ENCODE peak calls at places on chromosome 2, in ten cellular contexts. M is GM23248; G is CD4-positive, CD25-positive, alpha-beta regulatory T cell; Y is HCT116; B is prostate gland; S is body of pancreas; N is PC-3; V is PC-9; L is small intestine; A is fibroblast of lung. W is an unnamed sample.

GRCh38 chr2:236177604-236177966 is 9.4 kb upstream of the GBX2 start:
- DNase-seq in M (peak; percentile 75), G (no peak), Y (peak; percentile 70), B (no peak), S (peak; percentile 40), N (peak; percentile 49), V (peak; percentile 39), L (peak; percentile 19), A (peak; percentile 19), W (peak; percentile 84)

GRCh38 chr2:71939588-71940535 is 207.8 kb downstream of the CYP26B1 start:
- DNase-seq in M (no peak), G (no peak), Y (no peak), B (peak; percentile 2), S (no peak), N (no peak), V (no peak), L (no peak), A (no peak), W (no peak)

GRCh38 chr2:127174176-127174575 is 45.9 kb downstream of the CYP27C1 start:
- DNase-seq in M (peak; percentile 64), G (no peak), Y (no peak), B (no peak), S (no peak), N (peak; percentile 39), V (peak; percentile 48), L (no peak), A (peak; percentile 61), W (peak; percentile 27)

GRCh38 chr2:71528221-71528620 is 74.9 kb downstream of the DYSF start:
- DNase-seq in M (no peak), G (no peak), Y (no peak), B (no peak), S (no peak), N (no peak), V (no peak), L (no peak), A (no peak), W (no peak)

GRCh38 chr2:5175231-5175630 is 517.0 kb upstream of the SOX11 start:
- DNase-seq in M (no peak), G (no peak), Y (no peak), B (no peak), S (no peak), N (no peak), V (no peak), L (no peak), A (no peak), W (no peak)

GRCh38 chr2:127104881-127105655 is 1.9 kb downstream of the BIN1 start:
- DNase-seq in M (peak; percentile 28), G (no peak), Y (no peak), B (no peak), S (peak; percentile 10), N (no peak), V (no peak), L (no peak), A (peak; percentile 41), W (no peak)

GRCh38 chr2:109689973-109690372 is 75.8 kb downstream of the SOWAHC start:
- DNase-seq in M (no peak), G (no peak), Y (no peak), B (no peak), S (no peak), N (no peak), V (no peak), L (no peak), A (no peak), W (no peak)

GRCh38 chr2:207528980-207529329 is 807 bp upstream of the CREB1 start:
- DNase-seq in M (peak; percentile 52), G (peak; percentile 69), Y (no peak), B (no peak), S (peak; percentile 54), N (peak; percentile 46), V (peak; percentile 14), L (peak; percentile 42), A (peak; percentile 26), W (peak; percentile 40)

GRCh38 chr2:159539701-159540100 is 76.6 kb downstream of the BAZ2B start:
- DNase-seq in M (no peak), G (no peak), Y (no peak), B (no peak), S (no peak), N (no peak), V (no peak), L (no peak), A (no peak), W (no peak)

GRCh38 chr2:193331701-193332100 is 1137.0 kb upstream of the TMEFF2 start:
- DNase-seq in M (no peak), G (no peak), Y (no peak), B (no peak), S (no peak), N (no peak), V (no peak), L (no peak), A (no peak), W (no peak)

GRCh38 chr2:84866121-84866520 is 14.8 kb downstream of the TRABD2A start:
- DNase-seq in M (peak; percentile 71), G (no peak), Y (no peak), B (no peak), S (no peak), N (no peak), V (no peak), L (no peak), A (peak; percentile 73), W (no peak)

GRCh38 chr2:88880441-88880953 is 189.0 kb downstream of the RPIA start:
- DNase-seq in M (peak; percentile 64), G (peak; percentile 62), Y (peak; percentile 43), B (peak; percentile 16), S (peak; percentile 33), N (peak; percentile 72), V (peak; percentile 9), L (peak; percentile 75), A (peak; percentile 57), W (peak; percentile 58)

GRCh38 chr2:190482441-190482840 is 52.1 kb downstream of the NEMP2 start:
- DNase-seq in M (peak; percentile 13), G (no peak), Y (no peak), B (no peak), S (no peak), N (no peak), V (no peak), L (no peak), A (peak; percentile 64), W (no peak)

GRCh38 chr2:100107911-100108647 is 34.3 kb downstream of the AFF3 start:
- DNase-seq in M (no peak), G (no peak), Y (no peak), B (no peak), S (no peak), N (no peak), V (no peak), L (no peak), A (no peak), W (no peak)

GRCh38 chr2:46570396-46570795 is 91.0 kb downstream of the TMEM247 start:
- DNase-seq in M (no peak), G (no peak), Y (no peak), B (no peak), S (no peak), N (no peak), V (no peak), L (no peak), A (no peak), W (no peak)

GRCh38 chr2:46569766-46570165 is 90.4 kb downstream of the TMEM247 start:
- DNase-seq in M (no peak), G (no peak), Y (no peak), B (no peak), S (no peak), N (no peak), V (no peak), L (no peak), A (no peak), W (no peak)

GRCh38 chr2:46568212-46569009 is 89.0 kb downstream of the TMEM247 start:
- DNase-seq in M (no peak), G (no peak), Y (no peak), B (no peak), S (no peak), N (no peak), V (no peak), L (no peak), A (no peak), W (no peak)

GRCh38 chr2:46565364-46565763 is 86.0 kb downstream of the TMEM247 start:
- DNase-seq in M (no peak), G (no peak), Y (no peak), B (no peak), S (no peak), N (no peak), V (no peak), L (no peak), A (no peak), W (no peak)

GRCh38 chr2:46569061-46569560 is 89.7 kb downstream of the TMEM247 start:
- DNase-seq in M (no peak), G (no peak), Y (no peak), B (no peak), S (no peak), N (no peak), V (no peak), L (no peak), A (peak; percentile 57), W (no peak)
- H3K4me3 ChIP-seq in M (no peak overlapping the region), G (no peak overlapping the region), Y (no peak overlapping the region), B (no peak overlapping the region), S (no peak overlapping the region), N (no peak overlapping the region), V (no peak overlapping the region), L (no peak overlapping the region), A (no peak overlapping the region), W (no peak overlapping the region)

DNA sequence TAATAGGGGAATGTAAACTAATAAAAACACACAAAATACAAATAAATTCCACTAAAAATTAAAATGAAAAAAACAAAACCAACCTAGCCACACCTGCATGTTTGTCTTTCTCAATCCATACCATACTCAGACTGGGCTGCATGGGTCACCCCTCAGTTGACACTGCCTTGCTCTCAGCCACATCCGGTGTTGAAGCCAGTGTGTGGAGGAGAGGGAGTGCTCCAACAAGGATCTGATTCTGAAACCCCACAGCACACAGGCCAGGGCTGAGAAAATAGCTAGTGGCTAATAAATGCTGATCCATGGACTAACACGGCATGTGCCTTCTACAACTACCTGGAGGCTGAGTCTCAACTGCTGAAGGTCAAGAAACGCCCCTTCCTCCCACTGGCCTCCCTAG is 13.7 kb downstream of the RND3 start:
- DNase-seq in M (no peak), G (no peak), Y (no peak), B (no peak), S (no peak), N (peak; percentile 33), V (no peak), L (no peak), A (no peak), W (no peak)
- H3K36me3 ChIP-seq in M (peaks cover 84% of the 10 kb centered on the region), G (no peaks in the 10 kb centered on the region), Y (peaks cover 17% of the 10 kb centered on the region), B (no peaks in the 10 kb centered on the region), S (no peaks in the 10 kb centered on the region), N (peaks cover 91% of the 10 kb centered on the region), V (peaks cover 83% of the 10 kb centered on the region), L (no peaks in the 10 kb centered on the region), A (peaks cover 21% of the 10 kb centered on the region), W (peaks cover 4% of the 10 kb centered on the region)

DNA sequence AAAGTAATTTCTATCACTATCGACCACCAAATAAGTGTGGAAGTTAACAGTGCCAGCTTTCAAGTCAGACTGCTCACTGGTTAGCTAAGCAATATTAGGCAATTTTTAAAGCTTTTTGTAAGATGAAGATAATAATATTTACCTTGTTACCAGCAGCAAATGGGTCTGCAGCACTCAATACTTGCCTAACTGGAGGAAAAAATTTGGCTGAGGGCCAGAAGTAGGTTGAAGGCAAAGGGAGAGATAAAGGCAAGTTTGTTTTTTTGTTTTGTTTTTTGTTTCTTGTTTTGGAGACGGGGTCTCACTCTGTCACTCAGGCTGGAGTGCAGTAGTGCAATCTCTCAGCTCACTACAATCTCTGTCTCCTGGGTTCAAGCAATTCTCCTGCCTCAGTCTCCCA is 675.9 kb downstream of the DPP10 start:
- DNase-seq in M (no peak), G (no peak), Y (no peak), B (no peak), S (no peak), N (no peak), V (no peak), L (no peak), A (no peak), W (no peak)
- H3K9me3 ChIP-seq in M (no peaks in the 10 kb centered on the region), G (no peaks in the 10 kb centered on the region), Y (peaks cover 11% of the 10 kb centered on the region), B (no peaks in the 10 kb centered on the region), S (no peaks in the 10 kb centered on the region), N (no peaks in the 10 kb centered on the region), V (no peaks in the 10 kb centered on the region), L (no peaks in the 10 kb centered on the region), A (no peaks in the 10 kb centered on the region), W (peaks cover 3% of the 10 kb centered on the region)

GRCh38 chr2:64766841-64767669 is 113.3 kb upstream of the SERTAD2 start:
- DNase-seq in M (peak; percentile 75), G (peak; percentile 77), Y (no peak), B (no peak), S (no peak), N (peak; percentile 23), V (no peak), L (peak; percentile 63), A (peak; percentile 64), W (no peak)
- H3K4me3 ChIP-seq in M (peak overlapping the region; percentile 82), G (peak overlapping the region; percentile 93), Y (peak overlapping the region; percentile 49), B (peak overlapping the region; percentile 75), S (no peak overlapping the region), N (peak overlapping the region; percentile 70), V (peak overlapping the region; percentile 66), L (peak overlapping the region; percentile 74), A (peak overlapping the region; percentile 39), W (peak overlapping the region; percentile 51)